ENCODE peak calls at places on chromosomes 4 and X, in six cellular contexts. X is HepG2, C is GM12891, T is K562, U is H1, E is GM12878. R is an unnamed sample.

GRCh38 chr4:147039991-147040575 is 94.4 kb upstream of the TTC29 start:
- DNase-seq in U (no peak), C (no peak), E (no peak), T (no peak), X (no peak), R (no peak)

GRCh38 chr4:130760246-130760645 is 1664.3 kb downstream of the C4orf33 start:
- DNase-seq in T (no peak), E (no peak), U (no peak), C (no peak), X (no peak), R (no peak)

GRCh38 chrX:15384304-15384703 is at the start of gene VEGFD:
- DNase-seq in T (no peak), E (no peak), C (no peak), X (peak; percentile 54), U (no peak), R (no peak)

GRCh38 chrX:24242649-24243556 is 71.0 kb downstream of the SUPT20HL2 start:
- DNase-seq in T (no peak), C (no peak), E (peak; percentile 95), X (peak; percentile 9), U (no peak), R (no peak)

GRCh38 chr4:1476140-1476513 is 69.9 kb upstream of the NKX1-1 start:
- DNase-seq in U (no peak), E (no peak), C (no peak), T (no peak), X (no peak), R (no peak)

GRCh38 chr4:10003666-10004065 is 17.6 kb downstream of the SLC2A9 start:
- DNase-seq in T (no peak), E (peak; percentile 56), U (no peak), X (no peak), C (no peak), R (no peak)

GRCh38 chr4:179124419-179124818 is 1682.2 kb upstream of the AGA start:
- DNase-seq in U (no peak), C (no peak), E (no peak), X (no peak), T (no peak), R (no peak)

GRCh38 chr4:181674315-181674714 is 568.9 kb upstream of the TENM3 start:
- DNase-seq in U (no peak), E (no peak), T (no peak), X (no peak), C (no peak), R (no peak)

GRCh38 chr4:48017108-48017527 is 546 bp downstream of the NIPAL1 start:
- DNase-seq in T (peak; percentile 35), X (no peak), U (no peak), C (peak; percentile 13), E (no peak), R (peak; percentile 27)

GRCh38 chrX:138711399-138712347 is at the start of gene FGF13:
- DNase-seq in C (no peak), X (peak; percentile 0), T (no peak), E (no peak), U (peak; percentile 21), R (peak; percentile 11)

GRCh38 chr4:98657531-98658286 is 702 bp downstream of the TSPAN5 start:
- DNase-seq in U (no peak), E (no peak), C (no peak), T (peak; percentile 22), X (no peak), R (no peak)

GRCh38 chr4:673349-674091 is 556 bp downstream of the ATP5ME start:
- DNase-seq in X (peak; percentile 46), U (no peak), T (peak; percentile 64), C (no peak), E (no peak), R (no peak)

GRCh38 chrX:23334871-23335599 is 386 bp downstream of the PTCHD1 start:
- DNase-seq in U (no peak), T (no peak), E (no peak), C (no peak), X (no peak), R (no peak)

GRCh38 chr4:123783936-123784335 is 387.3 kb downstream of the SPRY1 start:
- DNase-seq in U (no peak), E (no peak), T (no peak), X (no peak), C (no peak), R (no peak)

GRCh38 chr4:3291411-3291968 is 1.3 kb upstream of the RGS12 start:
- DNase-seq in X (peak; percentile 18), U (no peak), E (no peak), T (no peak), C (no peak), R (no peak)

GRCh38 chr4:161856711-161857326 is 307.0 kb downstream of the FSTL5 start:
- DNase-seq in T (no peak), X (no peak), E (no peak), C (no peak), U (no peak), R (no peak)

GRCh38 chr4:76703123-76703490 is 194.8 kb downstream of the SOWAHB start:
- DNase-seq in T (no peak), X (no peak), E (no peak), C (no peak), U (no peak), R (no peak)

GRCh38 chrX:5142644-5143043 is 1086.0 kb downstream of the NLGN4X start:
- DNase-seq in X (no peak), T (no peak), C (no peak), U (no peak), E (no peak), R (no peak)

GRCh38 chrX:103817502-103817901 is 14.6 kb downstream of the RAB9B start:
- DNase-seq in T (peak; percentile 30), U (no peak), E (peak; percentile 11), X (peak; percentile 10), C (no peak), R (no peak)

GRCh38 chrX:2677764-2678163 is 13.3 kb upstream of the CD99 start:
- DNase-seq in X (no peak), U (no peak), E (no peak), C (no peak), T (peak; percentile 62), R (no peak)

GRCh38 chrX:2710496-2710895 is 19.4 kb downstream of the CD99 start:
- DNase-seq in C (no peak), E (no peak), X (no peak), U (no peak), T (no peak), R (no peak)

GRCh38 chr4:41693629-41694028 is 54.9 kb downstream of the PHOX2B start:
- DNase-seq in X (peak; percentile 16), E (no peak), C (no peak), U (no peak), T (peak; percentile 9), R (no peak)

GRCh38 chrX:18896680-18897544 is 87.0 kb downstream of the PHKA2 start:
- DNase-seq in C (no peak), E (no peak), X (no peak), T (no peak), U (no peak), R (no peak)

GRCh38 chr4:99759988-99760387 is 56.6 kb upstream of the DAPP1 start:
- DNase-seq in U (no peak), E (no peak), X (no peak), C (no peak), T (no peak), R (no peak)

GRCh38 chrX:46325312-46325877 is 219.8 kb downstream of the ZNF674 start:
- DNase-seq in X (peak; percentile 41), U (no peak), C (no peak), T (no peak), E (no peak), R (no peak)

GRCh38 chr4:84497220-84497834 is 1.8 kb downstream of the NKX6-1 start:
- DNase-seq in C (no peak), E (no peak), T (no peak), U (no peak), X (no peak), R (no peak)

GRCh38 chr4:145352438-145353145 is 129.1 kb upstream of the SMAD1 start:
- DNase-seq in E (no peak), C (no peak), T (no peak), X (no peak), U (no peak), R (no peak)

GRCh38 chr4:188408244-188409067 is 269.2 kb downstream of the TRIML1 start:
- DNase-seq in E (no peak), C (no peak), U (no peak), T (no peak), X (no peak), R (no peak)
- TF ChIP-seq POLR2A in E (no peak), C (no peak), U (no peak), T (no peak), X (no peak), R (no peak)

GRCh38 chr4:105025263-105026017 is 121.2 kb upstream of the TET2 start:
- DNase-seq in E (no peak), T (no peak), U (no peak), C (no peak), X (no peak), R (no peak)

GRCh38 chr4:105022811-105023667 is 123.6 kb upstream of the TET2 start:
- DNase-seq in C (no peak), X (no peak), U (no peak), E (no peak), T (no peak), R (no peak)

GRCh38 chr4:105023668-105024055 is 123.0 kb upstream of the TET2 start:
- DNase-seq in E (no peak), C (no peak), U (no peak), T (no peak), X (no peak), R (no peak)
- TF ChIP-seq TAF1 in E (no peak), C (no peak), U (no peak), T (no peak), X (no peak), R (no peak)

GRCh38 chr4:24805036-24805435 is 9.7 kb downstream of the SOD3 start:
- DNase-seq in T (no peak), E (no peak), X (no peak), C (no peak), U (no peak), R (no peak)
- TF ChIP-seq POLR2AphosphoS5 in T (no peak), E (no peak), X (no peak), C (no peak), U (no peak), R (no peak)

GRCh38 chrX:48676106-48676892 is 7.3 kb upstream of the WAS start:
- DNase-seq in C (peak; percentile 88), X (peak; percentile 84), E (peak; percentile 61), T (peak; percentile 99), U (peak; percentile 76), R (peak; percentile 89)
- TF ChIP-seq POLR2A in C (peak; percentile 41), X (peak; percentile 87), E (peak; percentile 82), T (peak; percentile 76), U (peak; percentile 63), R (peak; percentile 51)

R was measured in GM12892.